ENCODE peak calls at places on chromosomes 7 and 10, in four cellular contexts. X is HepG2, E is Panc1, N is K562. Y is an unnamed sample.

GRCh38 chr7:28106316-28106957 is 74.2 kb downstream of the JAZF1 start:
- DNase-seq in X (no peak), E (no peak), N (no peak), Y (no peak)

GRCh38 chr7:23277359-23277989 is 21.7 kb upstream of the MALSU1 start:
- DNase-seq in X (peak), E (peak), N (peak), Y (peak)

GRCh38 chr7:75732764-75733630 is 5.7 kb downstream of the HIP1 start:
- DNase-seq in X (no peak), E (no peak), N (peak), Y (peak)

GRCh38 chr7:127754457-127754856 is 102.5 kb downstream of the SND1 start:
- DNase-seq in X (no peak), E (no peak), N (no peak), Y (no peak)

GRCh38 chr10:31399631-31400030 is 80.6 kb downstream of the ZEB1 start:
- DNase-seq in X (no peak), E (no peak), N (no peak), Y (no peak)

GRCh38 chr7:46932656-46933424 is 649.1 kb downstream of the TNS3 start:
- DNase-seq in X (no peak), E (peak), N (no peak), Y (no peak)

GRCh38 chr7:99083068-99083651 is 60.7 kb downstream of the SMURF1 start:
- DNase-seq in X (no peak), E (no peak), N (no peak), Y (no peak)

GRCh38 chr10:87865201-87866025 is 2.0 kb downstream of the PTEN start:
- DNase-seq in X (no peak), E (no peak), N (no peak), Y (no peak)

GRCh38 chr10:10798543-10799192 is 219.0 kb upstream of the CELF2 start:
- DNase-seq in X (no peak), E (no peak), N (no peak), Y (no peak)

GRCh38 chr7:142425281-142425680 is 167.4 kb upstream of the PRSS58 start:
- DNase-seq in X (no peak), E (no peak), N (no peak), Y (no peak)

GRCh38 chr7:38222481-38223096 is 44.5 kb downstream of the STARD3NL start:
- DNase-seq in X (peak), E (peak), N (peak), Y (peak)

GRCh38 chr7:48091506-48092433 is 2.7 kb downstream of the UPP1 start:
- DNase-seq in X (no peak), E (no peak), N (no peak), Y (no peak)

GRCh38 chr7:1175967-1176851 is 16.2 kb upstream of the ZFAND2A start:
- DNase-seq in X (peak), E (peak), N (peak), Y (peak)

GRCh38 chr7:6026917-6027316 is 4.3 kb upstream of the ANKRD61 start:
- DNase-seq in X (no peak), E (no peak), N (no peak), Y (no peak)

DNA sequence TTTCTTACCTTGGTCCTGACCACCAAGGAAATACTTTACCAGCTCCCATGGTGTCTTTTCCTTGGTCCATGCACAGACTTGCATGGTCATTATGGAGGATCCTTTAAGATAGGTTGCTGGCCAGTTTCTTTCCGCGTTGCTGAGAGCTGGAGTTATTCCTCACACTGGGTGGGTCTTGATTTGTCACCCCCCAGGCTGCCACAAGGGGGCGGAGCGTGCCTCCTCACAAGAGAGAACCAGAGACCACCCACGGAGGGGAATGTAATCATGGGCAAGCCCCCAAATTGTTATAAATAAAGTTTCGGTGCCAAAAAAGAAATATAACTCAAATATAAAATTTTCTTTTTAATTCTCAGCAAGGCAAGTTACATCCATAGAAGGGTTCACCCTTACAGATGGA is 10.5 kb upstream of the TRIM24 start:
- DNase-seq in X (no peak), E (no peak), N (peak), Y (no peak)
- TF ChIP-seq TCF7L2 in X (no peak), E (no peak), N (no peak), Y (no peak)

GRCh38 chr7:102908676-102909075 is 4.1 kb upstream of the LRRC17 start:
- DNase-seq in X (no peak), E (no peak), N (no peak), Y (no peak)

GRCh38 chr7:102913846-102914245 is 1.0 kb downstream of the LRRC17 start:
- DNase-seq in X (no peak), E (no peak), N (no peak), Y (no peak)

GRCh38 chr7:102916426-102916825 is 3.6 kb downstream of the LRRC17 start:
- DNase-seq in X (no peak), E (no peak), N (no peak), Y (no peak)

GRCh38 chr7:102914585-102914984 is 1.8 kb downstream of the LRRC17 start:
- DNase-seq in X (no peak), E (no peak), N (no peak), Y (no peak)

DNA sequence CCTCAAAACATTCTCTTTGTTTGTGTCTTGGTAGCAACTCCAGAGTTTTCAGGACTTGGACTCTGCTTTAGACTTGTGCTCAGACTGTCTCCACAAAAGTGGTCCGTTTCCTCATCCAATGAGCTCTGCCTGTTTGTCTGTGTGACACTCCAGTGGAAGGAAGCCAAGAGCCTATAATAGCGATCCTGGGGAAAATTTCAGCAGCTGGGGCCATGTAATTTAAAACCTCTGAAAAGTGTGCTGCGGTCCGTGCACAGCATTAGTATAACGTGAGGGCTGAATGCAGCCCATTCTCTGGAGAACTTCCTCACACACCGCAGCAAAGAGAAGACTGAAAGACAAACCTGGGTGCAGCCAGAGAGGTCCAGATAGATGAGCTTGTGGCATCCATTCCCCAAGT is at the start of gene LRRC17:
- DNase-seq in X (no peak), E (no peak), N (no peak), Y (no peak)
- TF ChIP-seq TCF7L2 in X (no peak), E (no peak), N (no peak), Y (no peak)

GRCh38 chr10:86755454-86755739 is 1.0 kb upstream of the BMPR1A start:
- DNase-seq in X (no peak), E (no peak), N (no peak), Y (no peak)

GRCh38 chr10:86753638-86754434 is 2.6 kb upstream of the BMPR1A start:
- DNase-seq in X (no peak), E (no peak), N (no peak), Y (no peak)

GRCh38 chr10:86752311-86752710 is 4.1 kb upstream of the BMPR1A start:
- DNase-seq in X (no peak), E (no peak), N (peak), Y (no peak)

GRCh38 chr10:86751477-86751876 is 4.9 kb upstream of the BMPR1A start:
- DNase-seq in X (no peak), E (no peak), N (no peak), Y (no peak)

GRCh38 chr10:86753056-86753455 is 3.4 kb upstream of the BMPR1A start:
- DNase-seq in X (no peak), E (no peak), N (no peak), Y (no peak)
- TF ChIP-seq TCF7L2 in X (no peak), E (no peak), N (no peak), Y (no peak)

GRCh38 chr10:51020175-51020574 is 54.1 kb upstream of the PRKG1 start:
- DNase-seq in X (no peak), E (no peak), N (no peak), Y (no peak)
- TF ChIP-seq TCF7L2 in X (no peak), E (no peak), N (no peak), Y (no peak)